ENCODE peak calls at places on chromosomes 5 and 9, in five cellular contexts. J is tibial artery; I is CD8-positive, alpha-beta T cell; W is effector memory CD4-positive, alpha-beta T cell; C is tibial nerve. D is an unnamed sample.

GRCh38 chr9:71812385-71812784 is 44.1 kb upstream of the CEMIP2 start:
- DNase-seq in J (peak; percentile 33), I (no peak), W (no peak), C (no peak), D (no peak)

GRCh38 chr5:137385064-137385463 is 114.1 kb downstream of the SPOCK1 start:
- DNase-seq in J (no peak), I (no peak), W (no peak), C (no peak), D (no peak)

GRCh38 chr9:13719981-13720380 is 440.5 kb upstream of the MPDZ start:
- DNase-seq in J (no peak), I (no peak), W (no peak), C (no peak), D (no peak)

GRCh38 chr5:1540166-1540565 is 16.4 kb upstream of the LPCAT1 start:
- DNase-seq in J (no peak), I (peak; percentile 12), W (no peak), C (no peak), D (no peak)

GRCh38 chr5:41128291-41128690 is 57.1 kb upstream of the MROH2B start:
- DNase-seq in J (no peak), I (no peak), W (no peak), C (no peak), D (no peak)

GRCh38 chr5:78544531-78545200 is 103.9 kb downstream of the LHFPL2 start:
- DNase-seq in J (no peak), I (no peak), W (no peak), C (no peak), D (no peak)

GRCh38 chr5:168262042-168262743 is 29.3 kb upstream of the WWC1 start:
- DNase-seq in J (no peak), I (no peak), W (no peak), C (no peak), D (peak; percentile 69)

GRCh38 chr5:127400946-127401670 is 110.5 kb downstream of the MEGF10 start:
- DNase-seq in J (no peak), I (no peak), W (no peak), C (no peak), D (no peak)

GRCh38 chr5:42974546-42974945 is 65.6 kb downstream of the ANXA2R start:
- DNase-seq in J (no peak), I (no peak), W (no peak), C (no peak), D (no peak)

GRCh38 chr9:36964791-36965190 is 69.3 kb downstream of the PAX5 start:
- DNase-seq in J (no peak), I (no peak), W (no peak), C (no peak), D (no peak)

GRCh38 chr9:137281345-137282116 is 4.0 kb downstream of the TOR4A start:
- DNase-seq in J (no peak), I (no peak), W (no peak), C (no peak), D (no peak)
- H3K4me3 ChIP-seq in J (no peak overlapping the region), I (no peak overlapping the region), W (no peak overlapping the region), C (no peak overlapping the region), D (no peak overlapping the region)

DNA sequence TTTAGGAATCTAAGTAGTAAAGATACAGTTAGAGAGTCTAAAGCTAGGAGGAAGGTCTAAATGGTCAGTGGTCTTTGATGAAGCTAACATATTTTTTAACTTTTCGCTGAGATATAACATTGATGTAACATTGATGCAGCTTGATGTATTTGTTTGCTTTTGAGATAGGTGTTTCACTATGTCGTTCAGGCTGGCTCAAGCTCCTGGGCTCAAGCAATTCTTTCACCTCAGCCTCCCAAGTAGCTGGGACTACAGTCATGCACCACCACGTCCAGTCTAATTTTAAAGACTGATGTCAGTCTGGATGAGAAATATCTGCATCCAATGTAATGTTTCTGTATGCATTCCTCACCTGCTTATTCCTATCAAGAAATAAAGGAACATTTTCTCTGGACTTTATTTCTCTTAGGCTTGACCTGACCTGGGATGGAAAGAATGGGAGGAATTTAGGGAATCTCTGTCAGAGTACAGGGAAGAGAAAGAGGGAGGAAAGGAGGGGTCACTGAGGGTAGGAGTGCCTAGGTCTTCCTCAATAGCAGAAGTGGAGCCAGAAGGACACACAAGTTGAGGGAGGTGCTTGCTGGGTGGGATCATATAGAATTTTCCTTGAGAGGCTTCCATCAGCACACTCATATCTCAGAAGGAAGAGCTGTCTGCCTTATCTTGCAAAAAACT is 101.5 kb upstream of the GPBP1 start:
- DNase-seq in J (no peak), I (no peak), W (no peak), C (no peak), D (no peak)
- H3K4me1 ChIP-seq in J (no peaks in the 10 kb centered on the region), I (no peaks in the 10 kb centered on the region), W (no peaks in the 10 kb centered on the region), C (no peaks in the 10 kb centered on the region), D (no peaks in the 10 kb centered on the region)

GRCh38 chr9:89438194-89438593 is 59.7 kb downstream of the SEMA4D start:
- DNase-seq in J (no peak), I (no peak), W (no peak), C (no peak), D (no peak)
- H3K27ac ChIP-seq in J (no peak overlapping the region), I (no peak overlapping the region), W (peak overlapping the region; percentile 62), C (no peak overlapping the region), D (no peak overlapping the region)

GRCh38 chr5:141823056-141823455 is 55.2 kb downstream of the PCDH1 start:
- DNase-seq in J (no peak), I (no peak), W (no peak), C (no peak), D (no peak)

GRCh38 chr5:141824717-141825116 is 53.5 kb downstream of the PCDH1 start:
- DNase-seq in J (no peak), I (no peak), W (no peak), C (no peak), D (no peak)

GRCh38 chr5:141826674-141827073 is 51.5 kb downstream of the PCDH1 start:
- DNase-seq in J (no peak), I (no peak), W (no peak), C (no peak), D (no peak)

GRCh38 chr5:141825836-141826560 is 52.2 kb downstream of the PCDH1 start:
- DNase-seq in J (no peak), I (no peak), W (no peak), C (no peak), D (no peak)

DNA sequence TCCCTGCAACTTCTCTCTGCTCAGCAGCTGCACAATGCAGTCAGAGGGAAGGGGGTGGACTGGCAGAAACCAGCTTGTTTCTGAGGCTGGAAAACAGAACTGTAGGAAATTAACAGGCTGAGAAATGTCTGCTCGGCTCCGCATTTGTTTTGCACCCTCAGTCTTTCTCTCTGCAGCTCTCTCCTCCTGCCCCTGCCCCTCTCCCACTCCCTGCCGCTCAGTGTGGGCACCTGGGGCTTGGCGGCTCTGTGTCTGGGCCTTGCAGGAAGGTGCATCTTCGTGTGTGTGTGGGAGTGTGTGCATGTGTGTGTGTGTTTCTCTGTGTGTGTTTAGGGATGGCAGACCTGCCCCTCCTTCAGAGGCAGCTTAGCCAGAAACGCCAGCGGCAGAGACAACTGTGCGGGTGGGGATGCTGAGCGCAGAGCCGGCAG is 53.0 kb downstream of the PCDH1 start:
- DNase-seq in J (no peak), I (no peak), W (no peak), C (no peak), D (peak; percentile 49)
- H3K4me3 ChIP-seq in J (no peak overlapping the region), I (no peak overlapping the region), W (no peak overlapping the region), C (no peak overlapping the region), D (no peak overlapping the region)

GRCh38 chr5:171639966-171640365 is 145.7 kb upstream of the SMIM23 start:
- DNase-seq in J (no peak), I (no peak), W (no peak), C (no peak), D (no peak)

GRCh38 chr5:171641891-171642290 is 143.7 kb upstream of the SMIM23 start:
- DNase-seq in J (no peak), I (no peak), W (no peak), C (no peak), D (no peak)

GRCh38 chr5:171642894-171643293 is 142.7 kb upstream of the SMIM23 start:
- DNase-seq in J (no peak), I (no peak), W (no peak), C (no peak), D (no peak)

GRCh38 chr5:171639236-171639635 is 146.4 kb upstream of the SMIM23 start:
- DNase-seq in J (no peak), I (no peak), W (no peak), C (no peak), D (no peak)

GRCh38 chr5:171640396-171640981 is 145.1 kb upstream of the SMIM23 start:
- DNase-seq in J (no peak), I (no peak), W (no peak), C (no peak), D (no peak)
- H3K4me1 ChIP-seq in J (no peaks in the 10 kb centered on the region), I (no peaks in the 10 kb centered on the region), W (no peaks in the 10 kb centered on the region), C (no peaks in the 10 kb centered on the region), D (peaks cover 6% of the 10 kb centered on the region)

GRCh38 chr5:142838845-142839244 is 68.7 kb downstream of the ARHGAP26 start:
- DNase-seq in J (no peak), I (no peak), W (no peak), C (no peak), D (no peak)
- H3K27ac ChIP-seq in J (peak overlapping the region; percentile 75), I (no peak overlapping the region), W (no peak overlapping the region), C (no peak overlapping the region), D (no peak overlapping the region)

GRCh38 chr5:6161257-6161656 is 217.1 kb downstream of the MED10 start:
- DNase-seq in J (no peak), I (no peak), W (no peak), C (no peak), D (no peak)

GRCh38 chr5:6159864-6160199 is 218.5 kb downstream of the MED10 start:
- DNase-seq in J (no peak), I (no peak), W (no peak), C (no peak), D (no peak)

GRCh38 chr5:6163913-6164312 is 214.4 kb downstream of the MED10 start:
- DNase-seq in J (no peak), I (no peak), W (no peak), C (no peak), D (no peak)

GRCh38 chr5:6162175-6162574 is 216.2 kb downstream of the MED10 start:
- DNase-seq in J (no peak), I (no peak), W (no peak), C (no peak), D (no peak)

GRCh38 chr5:6158974-6159863 is 219.1 kb downstream of the MED10 start:
- DNase-seq in J (no peak), I (no peak), W (no peak), C (no peak), D (no peak)
- H3K4me3 ChIP-seq in J (no peak overlapping the region), I (no peak overlapping the region), W (no peak overlapping the region), C (no peak overlapping the region), D (no peak overlapping the region)

GRCh38 chr9:114467910-114468309 is 37.4 kb downstream of the WHRN start:
- DNase-seq in J (no peak), I (no peak), W (no peak), C (no peak), D (no peak)

GRCh38 chr9:114470581-114470980 is 34.7 kb downstream of the WHRN start:
- DNase-seq in J (no peak), I (no peak), W (no peak), C (no peak), D (no peak)

GRCh38 chr9:114471157-114471556 is 34.1 kb downstream of the WHRN start:
- DNase-seq in J (no peak), I (no peak), W (no peak), C (no peak), D (no peak)

GRCh38 chr9:114469091-114469853 is 36.0 kb downstream of the WHRN start:
- DNase-seq in J (no peak), I (no peak), W (no peak), C (no peak), D (peak; percentile 25)

DNA sequence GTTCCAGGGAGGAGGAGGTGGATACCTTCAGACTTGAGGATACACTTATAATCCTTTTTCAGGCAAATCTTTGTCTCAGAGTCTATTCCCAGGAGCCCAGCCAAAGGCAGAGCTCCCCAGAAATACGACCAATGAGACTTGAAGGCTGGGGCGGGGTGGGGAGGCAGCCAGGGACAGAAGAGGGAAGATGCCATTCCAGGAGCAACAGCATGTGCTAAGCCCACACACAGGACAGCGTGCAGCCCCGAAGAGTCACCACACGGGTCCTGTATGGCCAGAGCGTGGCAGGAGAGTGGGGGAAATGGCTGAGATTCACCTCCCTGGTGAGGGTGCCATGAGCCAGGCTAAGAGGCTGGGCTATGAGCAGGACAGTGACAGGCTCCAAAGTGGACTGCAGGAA is 35.2 kb downstream of the WHRN start:
- DNase-seq in J (no peak), I (no peak), W (no peak), C (no peak), D (no peak)
- H3K4me1 ChIP-seq in J (no peaks in the 10 kb centered on the region), I (peaks cover 6% of the 10 kb centered on the region), W (no peaks in the 10 kb centered on the region), C (no peaks in the 10 kb centered on the region), D (no peaks in the 10 kb centered on the region)